ENCODE peak calls at places on chromosome 11, in five cellular contexts. One of them, this sample, is unnamed.

GRCh38 chr11:60995798-60996197 is 24.3 kb downstream of the CD6 start:
- DNase-seq in AG10803: no peak
- DNase-seq in mammary epithelial cell: no peak
- DNase-seq in HFFc6: no peak
- DNase-seq in HFF-Myc: no peak
- DNase-seq in this sample: no peak

GRCh38 chr11:131897976-131898375 is 527.6 kb downstream of the NTM start:
- DNase-seq in AG10803: no peak
- DNase-seq in mammary epithelial cell: no peak
- DNase-seq in HFFc6: no peak
- DNase-seq in HFF-Myc: no peak
- DNase-seq in this sample: no peak

GRCh38 chr11:32225491-32226285 is 134.8 kb downstream of the RCN1 start:
- DNase-seq in AG10803: no peak
- DNase-seq in mammary epithelial cell: no peak
- DNase-seq in HFFc6: no peak
- DNase-seq in HFF-Myc: no peak
- DNase-seq in this sample: no peak

GRCh38 chr11:12143461-12144258 is 33.3 kb downstream of the MICAL2 start:
- DNase-seq in AG10803: no peak
- DNase-seq in mammary epithelial cell: no peak
- DNase-seq in HFFc6: no peak
- DNase-seq in HFF-Myc: no peak
- DNase-seq in this sample: no peak

GRCh38 chr11:82523141-82523540 is 210.5 kb downstream of the FAM181B start:
- DNase-seq in AG10803: no peak
- DNase-seq in mammary epithelial cell: no peak
- DNase-seq in HFFc6: no peak
- DNase-seq in HFF-Myc: no peak
- DNase-seq in this sample: no peak

GRCh38 chr11:118522571-118523072 is 4.7 kb upstream of the TTC36 start:
- DNase-seq in AG10803: peak
- DNase-seq in mammary epithelial cell: peak
- DNase-seq in HFFc6: peak
- DNase-seq in HFF-Myc: no peak
- DNase-seq in this sample: peak

GRCh38 chr11:44618561-44619425 is 53.3 kb downstream of the CD82 start:
- DNase-seq in AG10803: no peak
- DNase-seq in mammary epithelial cell: no peak
- DNase-seq in HFFc6: no peak
- DNase-seq in HFF-Myc: no peak
- DNase-seq in this sample: no peak

GRCh38 chr11:65858354-65859133 is 564 bp upstream of the CFL1 start:
- DNase-seq in AG10803: no peak
- DNase-seq in mammary epithelial cell: no peak
- DNase-seq in HFFc6: no peak
- DNase-seq in HFF-Myc: no peak
- DNase-seq in this sample: peak

GRCh38 chr11:2390871-2391662 is 9.5 kb upstream of the TSSC4 start:
- DNase-seq in AG10803: peak
- DNase-seq in mammary epithelial cell: peak
- DNase-seq in HFFc6: peak
- DNase-seq in HFF-Myc: peak
- DNase-seq in this sample: peak

GRCh38 chr11:284081-285020 is 4.6 kb upstream of the PGGHG start:
- DNase-seq in AG10803: no peak
- DNase-seq in mammary epithelial cell: no peak
- DNase-seq in HFFc6: no peak
- DNase-seq in HFF-Myc: no peak
- DNase-seq in this sample: no peak

GRCh38 chr11:34270711-34271110 is 87.1 kb downstream of the ABTB2 start:
- DNase-seq in AG10803: no peak
- DNase-seq in mammary epithelial cell: no peak
- DNase-seq in HFFc6: no peak
- DNase-seq in HFF-Myc: no peak
- DNase-seq in this sample: no peak

GRCh38 chr11:66111158-66111557 is 41.1 kb downstream of the PACS1 start:
- DNase-seq in AG10803: no peak
- DNase-seq in mammary epithelial cell: no peak
- DNase-seq in HFFc6: no peak
- DNase-seq in HFF-Myc: no peak
- DNase-seq in this sample: no peak

GRCh38 chr11:85827768-85828639 is 17.1 kb upstream of the SYTL2 start:
- DNase-seq in AG10803: peak
- DNase-seq in mammary epithelial cell: peak
- DNase-seq in HFFc6: peak
- DNase-seq in HFF-Myc: peak
- DNase-seq in this sample: peak

GRCh38 chr11:23123766-23124165 is 263.5 kb upstream of the CCDC179 start:
- DNase-seq in AG10803: peak
- DNase-seq in mammary epithelial cell: peak
- DNase-seq in HFFc6: peak
- DNase-seq in HFF-Myc: peak
- DNase-seq in this sample: no peak

GRCh38 chr11:93668171-93668570 is 6.7 kb downstream of the CEP295 start:
- DNase-seq in AG10803: peak
- DNase-seq in mammary epithelial cell: no peak
- DNase-seq in HFFc6: peak
- DNase-seq in HFF-Myc: no peak
- DNase-seq in this sample: peak

GRCh38 chr11:117911694-117912093 is 17.5 kb downstream of the TMPRSS13 start:
- DNase-seq in AG10803: no peak
- DNase-seq in mammary epithelial cell: no peak
- DNase-seq in HFFc6: no peak
- DNase-seq in HFF-Myc: no peak
- DNase-seq in this sample: no peak

GRCh38 chr11:104134760-104135159 is 29.2 kb downstream of the PDGFD start:
- DNase-seq in AG10803: peak
- DNase-seq in mammary epithelial cell: peak
- DNase-seq in HFFc6: peak
- DNase-seq in HFF-Myc: no peak
- DNase-seq in this sample: peak

GRCh38 chr11:49377978-49378377 is 169.6 kb upstream of the FOLH1 start:
- DNase-seq in AG10803: no peak
- DNase-seq in mammary epithelial cell: no peak
- DNase-seq in HFFc6: no peak
- DNase-seq in HFF-Myc: no peak
- DNase-seq in this sample: no peak

GRCh38 chr11:64284962-64285884 is at the start of gene GPR137:
- DNase-seq in AG10803: peak
- DNase-seq in mammary epithelial cell: peak
- DNase-seq in HFFc6: peak
- DNase-seq in HFF-Myc: no peak
- DNase-seq in this sample: peak

GRCh38 chr11:69605737-69606526 is 35.0 kb upstream of the CCND1 start:
- DNase-seq in AG10803: no peak
- DNase-seq in mammary epithelial cell: no peak
- DNase-seq in HFFc6: no peak
- DNase-seq in HFF-Myc: no peak
- DNase-seq in this sample: no peak

GRCh38 chr11:92976681-92977080 is 7.2 kb downstream of the MTNR1B start:
- DNase-seq in AG10803: no peak
- DNase-seq in mammary epithelial cell: no peak
- DNase-seq in HFFc6: no peak
- DNase-seq in HFF-Myc: no peak
- DNase-seq in this sample: no peak

GRCh38 chr11:62889484-62890437 is 9.1 kb downstream of the SLC3A2 start:
- DNase-seq in AG10803: peak
- DNase-seq in mammary epithelial cell: no peak
- DNase-seq in HFFc6: peak
- DNase-seq in HFF-Myc: no peak
- DNase-seq in this sample: peak

GRCh38 chr11:26106713-26107112 is 225.2 kb upstream of the ANO3 start:
- DNase-seq in AG10803: no peak
- DNase-seq in mammary epithelial cell: no peak
- DNase-seq in HFFc6: no peak
- DNase-seq in HFF-Myc: no peak
- DNase-seq in this sample: no peak

GRCh38 chr11:126202646-126203359 is 8.6 kb downstream of the RPUSD4 start:
- DNase-seq in AG10803: no peak
- DNase-seq in mammary epithelial cell: no peak
- DNase-seq in HFFc6: no peak
- DNase-seq in HFF-Myc: no peak
- DNase-seq in this sample: no peak

GRCh38 chr11:95378106-95378505 is 147.1 kb upstream of the SESN3 start:
- DNase-seq in AG10803: peak
- DNase-seq in mammary epithelial cell: peak
- DNase-seq in HFFc6: no peak
- DNase-seq in HFF-Myc: no peak
- DNase-seq in this sample: no peak

GRCh38 chr11:445765-446588 is 4.1 kb upstream of the PTDSS2 start:
- DNase-seq in AG10803: no peak
- DNase-seq in mammary epithelial cell: no peak
- DNase-seq in HFFc6: no peak
- DNase-seq in HFF-Myc: no peak
- DNase-seq in this sample: no peak

GRCh38 chr11:114162719-114163123 is 103.2 kb downstream of the ZBTB16 start:
- DNase-seq in AG10803: peak
- DNase-seq in mammary epithelial cell: peak
- DNase-seq in HFFc6: peak
- DNase-seq in HFF-Myc: peak
- DNase-seq in this sample: peak

GRCh38 chr11:45304992-45305335 is 18.8 kb upstream of the SYT13 start:
- DNase-seq in AG10803: no peak
- DNase-seq in mammary epithelial cell: no peak
- DNase-seq in HFFc6: no peak
- DNase-seq in HFF-Myc: no peak
- DNase-seq in this sample: no peak

GRCh38 chr11:118623291-118623655 is 15.9 kb downstream of the PHLDB1 start:
- DNase-seq in AG10803: peak
- DNase-seq in mammary epithelial cell: peak
- DNase-seq in HFFc6: peak
- DNase-seq in HFF-Myc: no peak
- DNase-seq in this sample: peak

GRCh38 chr11:89267660-89268302 is 90.1 kb downstream of the TYR start:
- DNase-seq in AG10803: no peak
- DNase-seq in mammary epithelial cell: no peak
- DNase-seq in HFFc6: no peak
- DNase-seq in HFF-Myc: no peak
- DNase-seq in this sample: no peak